ENCODE peak calls at places on chromosomes 5 and 9, in six cellular contexts. J is tibial nerve, K is prostate gland, G is transverse colon, Y is body of pancreas, N is testis. T is an unnamed sample. For H3K4me1, the result is how much of the 10 kb centered on the place peaks cover.

GRCh38 chr9:73152953-73153352 is 1.3 kb downstream of the ANXA1 start:
- DNase-seq in G (no peak), N (no peak), K (no peak), J (no peak), Y (no peak), T (no peak)

GRCh38 chr5:170338933-170339779 is 41.6 kb upstream of the LCP2 start:
- DNase-seq in K (no peak), G (peak), J (no peak), N (no peak), Y (no peak), T (no peak)

GRCh38 chr5:98902733-98903132 is 26.1 kb downstream of the CHD1 start:
- DNase-seq in G (no peak), K (no peak), N (no peak), Y (no peak), J (no peak), T (no peak)

GRCh38 chr9:86445636-86446035 is 91.4 kb upstream of the TUT7 start:
- DNase-seq in G (no peak), J (no peak), N (no peak), Y (no peak), K (no peak), T (no peak)

GRCh38 chr5:4042311-4042710 is 446.7 kb downstream of the IRX1 start:
- DNase-seq in J (no peak), G (no peak), N (no peak), Y (no peak), K (no peak), T (no peak)

GRCh38 chr5:14178091-14178490 is 34.9 kb downstream of the TRIO start:
- DNase-seq in G (no peak), J (no peak), K (no peak), Y (no peak), N (no peak), T (no peak)

GRCh38 chr9:87803166-87803565 is 77.2 kb downstream of the CTSL start:
- DNase-seq in G (no peak), K (no peak), J (no peak), N (no peak), Y (no peak), T (no peak)

GRCh38 chr5:73278693-73279092 is 105.7 kb downstream of the TMEM174 start:
- DNase-seq in G (no peak), K (peak), J (no peak), Y (peak), N (no peak), T (no peak)

GRCh38 chr9:125977223-125977622 is 230.1 kb downstream of the PBX3 start:
- DNase-seq in K (no peak), J (no peak), G (no peak), N (no peak), Y (no peak), T (no peak)

GRCh38 chr5:135821061-135821781 is 13.2 kb upstream of the SLC25A48 start:
- DNase-seq in N (no peak), K (no peak), Y (no peak), G (no peak), J (no peak), T (no peak)

GRCh38 chr5:141877478-141878185 is 578 bp downstream of the PCDH1 start:
- DNase-seq in Y (peak), G (peak), J (no peak), N (peak), K (peak), T (no peak)

GRCh38 chr5:117652640-117653280 is 1078.1 kb upstream of the SEMA6A start:
- DNase-seq in J (no peak), G (no peak), N (no peak), K (no peak), Y (no peak), T (no peak)

DNA sequence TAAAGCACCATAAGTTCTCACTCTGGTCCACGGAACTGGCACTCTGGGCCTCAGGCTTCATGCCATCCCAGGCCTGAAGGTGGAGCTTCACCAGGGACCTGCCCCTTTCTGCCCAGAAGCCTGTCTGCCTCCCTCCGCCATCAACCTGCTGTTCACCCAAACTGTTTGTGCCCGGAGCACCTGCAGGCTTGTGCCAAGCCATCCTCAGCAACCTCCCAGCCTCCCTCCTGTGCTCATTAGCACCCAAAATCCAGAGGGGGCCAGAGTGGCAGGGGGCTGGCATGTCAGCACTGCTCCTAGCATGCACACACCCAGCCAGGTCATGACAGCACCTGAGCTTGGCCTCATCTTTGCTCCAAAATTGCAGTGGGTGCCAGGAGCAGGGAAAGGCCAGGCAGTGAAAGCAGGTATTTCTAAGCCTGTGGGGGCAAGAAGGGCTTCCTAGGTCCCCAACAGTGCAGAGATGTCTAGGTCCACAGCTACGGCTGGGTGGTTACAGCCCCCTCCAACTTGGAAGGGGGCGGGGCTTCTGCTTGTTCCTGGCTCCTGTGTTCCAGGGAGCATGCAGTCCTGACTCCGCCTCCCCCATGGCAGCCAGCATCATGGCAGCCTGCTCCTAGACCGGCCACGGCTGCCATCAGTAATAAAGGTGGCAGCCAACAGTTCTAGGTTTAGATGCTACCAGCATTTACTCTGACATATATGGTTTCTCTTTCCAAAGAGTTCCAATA is 85.1 kb downstream of the GIN1 start:
- DNase-seq in K (no peak), G (no peak), N (no peak), Y (no peak), J (no peak), T (no peak)
- TF ChIP-seq POLR2A in K (no peak), G (no peak), N (no peak), Y (no peak), J (no peak), T (no peak)

DNA sequence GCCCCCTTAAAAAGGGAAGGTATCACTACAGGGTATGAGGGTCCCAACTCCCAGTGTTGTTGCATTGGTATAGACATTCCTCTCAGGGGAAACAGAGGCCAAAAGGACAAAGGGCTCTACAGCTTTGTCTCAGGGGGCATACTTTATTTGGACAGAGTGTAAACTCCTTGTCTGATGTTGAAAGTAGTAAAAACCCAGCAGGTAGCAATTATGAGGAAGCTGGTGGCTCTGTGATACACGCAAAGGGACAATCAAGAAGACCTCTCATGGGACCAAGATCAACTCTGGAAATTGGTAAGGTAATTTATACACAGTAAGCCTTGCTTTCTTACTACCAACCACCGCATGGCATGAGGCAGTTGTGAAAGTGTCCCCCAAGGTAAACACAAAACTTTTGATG is 764.6 kb downstream of the CDH12 start:
- DNase-seq in K (no peak), N (no peak), G (no peak), J (no peak), Y (no peak), T (no peak)
- H3K4me1 ChIP-seq in K (under half), N (under half), G (under half), J (under half), Y (under half), T (under half)

DNA sequence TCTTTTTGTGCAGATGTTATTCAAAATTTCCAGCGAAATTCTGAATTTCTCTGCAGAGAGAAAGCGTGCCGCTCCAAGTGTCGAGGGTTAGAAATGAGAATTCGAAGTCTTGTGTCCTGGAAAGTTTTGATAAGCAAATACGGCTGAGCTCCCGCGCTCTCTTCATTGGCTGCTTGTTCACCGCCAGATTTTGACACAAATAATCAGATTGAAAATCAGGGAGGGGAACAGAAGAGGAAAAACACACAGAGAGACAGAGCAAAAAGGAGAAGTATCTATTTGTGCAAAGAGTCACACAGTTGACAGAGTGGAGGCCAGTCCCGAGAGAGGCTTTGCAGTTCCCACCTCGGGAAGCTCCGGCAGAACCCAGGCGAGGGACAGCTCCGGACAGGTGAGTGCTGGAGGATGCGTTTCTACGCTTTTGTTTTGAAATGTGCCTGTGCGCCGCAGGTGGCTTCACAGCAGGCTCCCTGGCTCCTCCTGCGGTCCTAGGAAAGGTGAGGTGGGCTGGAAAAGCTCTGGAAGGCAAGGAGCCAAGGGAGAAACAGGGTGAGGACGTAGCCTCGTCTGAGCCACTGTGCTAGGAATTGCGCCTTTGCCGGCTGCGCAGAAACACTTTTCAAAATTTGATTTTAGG is at the start of gene GFI1B:
- DNase-seq in G (no peak), J (no peak), Y (no peak), K (no peak), N (no peak), T (no peak)
- TF ChIP-seq POLR2A in G (no peak), J (no peak), Y (no peak), K (no peak), N (no peak), T (no peak)

GRCh38 chr9:132557159-132557558 is 25.2 kb upstream of the BARHL1 start:
- DNase-seq in Y (no peak), J (no peak), N (no peak), G (no peak), K (no peak), T (no peak)

GRCh38 chr9:132554755-132555154 is 27.7 kb upstream of the BARHL1 start:
- DNase-seq in Y (no peak), J (no peak), K (no peak), N (no peak), G (no peak), T (no peak)

GRCh38 chr9:132556226-132556625 is 26.2 kb upstream of the BARHL1 start:
- DNase-seq in G (no peak), J (no peak), Y (no peak), K (no peak), N (no peak), T (no peak)

GRCh38 chr9:132556701-132557100 is 25.7 kb upstream of the BARHL1 start:
- DNase-seq in J (no peak), Y (no peak), N (no peak), K (no peak), G (no peak), T (no peak)

GRCh38 chr9:132555528-132555927 is 26.9 kb upstream of the BARHL1 start:
- DNase-seq in K (no peak), J (no peak), G (no peak), N (no peak), Y (no peak), T (no peak)
- H3K4me1 ChIP-seq in K (under half), J (under half), G (under half), N (under half), Y (under half), T (under half)

GRCh38 chr5:36876389-36876964 is at the start of gene NIPBL:
- DNase-seq in K (peak), J (peak), G (peak), N (peak), Y (peak), T (peak)
- TF ChIP-seq POLR2A in K (peak), J (peak), G (peak), N (no peak), Y (peak), T (peak)

GRCh38 chr9:117189121-117189520 is 225.7 kb downstream of the ASTN2 start:
- DNase-seq in Y (no peak), J (no peak), G (no peak), K (no peak), N (no peak), T (no peak)
- H3K4me1 ChIP-seq in Y (under half), J (under half), G (under half), K (under half), N (under half), T (under half)

DNA sequence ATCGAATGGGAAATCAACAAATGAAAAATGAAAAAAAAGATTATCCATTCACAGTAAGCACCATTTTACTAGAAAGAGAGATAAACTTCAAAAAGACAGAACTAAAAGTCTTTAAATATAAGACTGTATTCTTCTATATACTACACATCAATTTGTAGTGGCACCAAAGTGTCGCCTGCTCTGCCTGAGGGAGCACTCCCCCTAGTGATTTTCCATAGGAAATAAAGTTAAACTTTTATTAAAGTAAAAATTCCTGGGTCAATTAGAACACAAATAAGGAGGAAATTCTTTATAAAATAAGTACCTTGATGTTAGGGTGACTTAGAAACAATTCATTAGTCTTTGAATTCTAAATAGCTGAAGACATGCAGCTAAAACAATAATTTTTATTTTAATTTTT is 9.7 kb downstream of the RAD1 start:
- DNase-seq in Y (no peak), J (no peak), N (no peak), G (no peak), K (no peak), T (no peak)
- TF ChIP-seq POLR2A in Y (no peak), J (no peak), N (no peak), G (no peak), K (no peak), T (no peak)

GRCh38 chr9:136007906-136008692 is 46.9 kb upstream of the UBAC1 start:
- DNase-seq in Y (no peak), G (no peak), K (no peak), J (no peak), N (no peak), T (no peak)

GRCh38 chr9:136006169-136006568 is 45.0 kb upstream of the UBAC1 start:
- DNase-seq in N (no peak), K (no peak), Y (no peak), G (no peak), J (no peak), T (no peak)

GRCh38 chr9:136009516-136009915 is 48.3 kb upstream of the UBAC1 start:
- DNase-seq in J (no peak), K (no peak), G (no peak), Y (no peak), N (no peak), T (no peak)

GRCh38 chr9:136008693-136008997 is 47.5 kb upstream of the UBAC1 start:
- DNase-seq in N (no peak), G (no peak), J (no peak), Y (no peak), K (no peak), T (no peak)

DNA sequence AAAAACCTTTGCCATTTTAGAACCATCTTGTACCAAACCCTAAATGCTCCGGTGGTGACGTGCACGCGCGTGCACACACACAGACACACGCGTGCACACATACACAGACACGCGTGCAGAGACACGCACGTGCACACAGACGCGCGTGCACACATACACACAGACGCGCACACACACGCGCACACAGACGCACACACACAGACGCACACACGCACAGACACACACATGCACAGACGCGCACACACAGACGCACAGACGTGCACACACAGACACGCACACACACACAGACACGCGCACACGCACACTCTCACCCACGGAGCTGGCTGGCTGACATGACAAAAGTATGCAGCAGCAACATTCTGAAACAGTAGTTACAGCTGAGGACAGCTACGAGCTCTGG is 46.1 kb upstream of the UBAC1 start:
- DNase-seq in K (no peak), G (no peak), N (no peak), Y (no peak), J (no peak), T (no peak)
- H3K4me1 ChIP-seq in K (under half), G (under half), N (under half), Y (under half), J (under half), T (under half)

GRCh38 chr9:93451762-93452709 is 551 bp downstream of the FAM120A start:
- DNase-seq in J (no peak), N (peak), G (peak), K (peak), Y (peak), T (peak)
- TF ChIP-seq POLR2A in J (no peak), N (no peak), G (peak), K (no peak), Y (peak), T (no peak)